ENCODE peak calls at places on chromosomes 7 and 10, in nine cellular contexts. M, H, P, W, T, E, N, S and C are unnamed samples.
A peak's percentile ranks its signal among the peaks of the same experiment; 100 is the strongest.

GRCh38 chr7:36084485-36085091 is 68.5 kb upstream of the EEPD1 start:
- DNase-seq in M (no peak), H (peak; percentile 91), P (no peak), W (no peak), T (no peak), E (no peak), N (peak; percentile 67), S (no peak), C (no peak)

GRCh38 chr10:43193496-43194080 is 55.3 kb downstream of the CSGALNACT2 start:
- DNase-seq in M (no peak), H (peak; percentile 27), P (no peak), W (no peak), T (peak; percentile 2), E (no peak), N (no peak), S (no peak), C (peak; percentile 65)

GRCh38 chr10:127527320-127527719 is 21.8 kb upstream of the NPS start:
- DNase-seq in M (no peak), H (no peak), P (no peak), W (no peak), T (no peak), E (no peak), N (no peak), S (no peak), C (no peak)

GRCh38 chr10:90884414-90884813 is 12.6 kb downstream of the RPP30 start:
- DNase-seq in M (no peak), H (no peak), P (no peak), W (no peak), T (peak; percentile 37), E (no peak), N (no peak), S (no peak), C (no peak)

GRCh38 chr10:11846542-11846941 is 23.4 kb downstream of the PROSER2 start:
- DNase-seq in M (no peak), H (no peak), P (no peak), W (no peak), T (no peak), E (no peak), N (no peak), S (no peak), C (no peak)

GRCh38 chr10:1745794-1746456 is 8.6 kb upstream of the ADARB2 start:
- DNase-seq in M (no peak), H (no peak), P (no peak), W (no peak), T (no peak), E (no peak), N (no peak), S (no peak), C (no peak)

GRCh38 chr10:61643316-61643751 is 19.4 kb upstream of the CABCOCO1 start:
- DNase-seq in M (no peak), H (no peak), P (no peak), W (no peak), T (peak; percentile 24), E (no peak), N (no peak), S (no peak), C (no peak)

GRCh38 chr7:66306243-66306642 is 101.1 kb downstream of the TPST1 start:
- DNase-seq in M (no peak), H (no peak), P (no peak), W (no peak), T (no peak), E (no peak), N (no peak), S (no peak), C (no peak)

GRCh38 chr10:118173326-118173725 is 126.6 kb upstream of the RAB11FIP2 start:
- DNase-seq in M (no peak), H (no peak), P (no peak), W (no peak), T (peak; percentile 25), E (no peak), N (no peak), S (no peak), C (no peak)

GRCh38 chr7:42080831-42081230 is 156.2 kb downstream of the GLI3 start:
- DNase-seq in M (no peak), H (no peak), P (no peak), W (no peak), T (no peak), E (no peak), N (no peak), S (no peak), C (no peak)

GRCh38 chr7:116354171-116354545 is 143.8 kb downstream of the TES start:
- DNase-seq in M (no peak), H (no peak), P (no peak), W (no peak), T (peak; percentile 13), E (no peak), N (peak; percentile 24), S (no peak), C (no peak)

GRCh38 chr10:103967433-103968142 is 648 bp downstream of the SLK start:
- DNase-seq in M (no peak), H (no peak), P (no peak), W (no peak), T (peak; percentile 90), E (no peak), N (peak; percentile 50), S (peak; percentile 10), C (no peak)